ENCODE peak calls at places on chromosome 1, in nine cellular contexts. One of them, this sample, is unnamed. For H3K27me3, the result is how much of the 10 kb centered on the place peaks cover.

GRCh38 chr1:32702599-32703478 is at the start of gene SYNC:
- DNase-seq in tibial artery: peak
- DNase-seq in HepG2: no peak
- DNase-seq in brain microvascular endothelial cell: peak
- DNase-seq in cardiac muscle cell: peak
- DNase-seq in keratinocyte: no peak
- DNase-seq in left lung: peak
- DNase-seq in body of pancreas: no peak
- DNase-seq in IMR-90: peak
- DNase-seq in this sample: peak

GRCh38 chr1:55040083-55040952 is 970 bp downstream of the PCSK9 start:
- DNase-seq in keratinocyte: no peak
- DNase-seq in left lung: peak
- DNase-seq in HepG2: no peak
- DNase-seq in tibial artery: no peak
- DNase-seq in body of pancreas: peak
- DNase-seq in IMR-90: no peak
- DNase-seq in brain microvascular endothelial cell: no peak
- DNase-seq in cardiac muscle cell: no peak
- DNase-seq in this sample: no peak

GRCh38 chr1:89980605-89981004 is 14.3 kb upstream of the ZNF326 start:
- DNase-seq in cardiac muscle cell: no peak
- DNase-seq in brain microvascular endothelial cell: no peak
- DNase-seq in left lung: no peak
- DNase-seq in HepG2: no peak
- DNase-seq in body of pancreas: no peak
- DNase-seq in tibial artery: no peak
- DNase-seq in keratinocyte: no peak
- DNase-seq in IMR-90: no peak
- DNase-seq in this sample: no peak

GRCh38 chr1:153866045-153866850 is 56.5 kb downstream of the GATAD2B start:
- DNase-seq in keratinocyte: no peak
- DNase-seq in brain microvascular endothelial cell: peak
- DNase-seq in left lung: no peak
- DNase-seq in IMR-90: peak
- DNase-seq in tibial artery: no peak
- DNase-seq in body of pancreas: no peak
- DNase-seq in cardiac muscle cell: no peak
- DNase-seq in HepG2: no peak
- DNase-seq in this sample: peak

GRCh38 chr1:212139526-212140137 is 104.1 kb downstream of the DTL start:
- DNase-seq in left lung: peak
- DNase-seq in HepG2: no peak
- DNase-seq in tibial artery: no peak
- DNase-seq in brain microvascular endothelial cell: no peak
- DNase-seq in body of pancreas: no peak
- DNase-seq in keratinocyte: no peak
- DNase-seq in cardiac muscle cell: peak
- DNase-seq in IMR-90: no peak
- DNase-seq in this sample: no peak

GRCh38 chr1:207071426-207071825 is 17.2 kb upstream of the C4BPB start:
- DNase-seq in cardiac muscle cell: no peak
- DNase-seq in keratinocyte: no peak
- DNase-seq in body of pancreas: no peak
- DNase-seq in HepG2: no peak
- DNase-seq in left lung: no peak
- DNase-seq in brain microvascular endothelial cell: no peak
- DNase-seq in IMR-90: no peak
- DNase-seq in tibial artery: no peak
- DNase-seq in this sample: no peak

GRCh38 chr1:47183308-47184089 is 6.3 kb downstream of the PDZK1IP1 start:
- DNase-seq in left lung: no peak
- DNase-seq in body of pancreas: no peak
- DNase-seq in HepG2: no peak
- DNase-seq in IMR-90: no peak
- DNase-seq in tibial artery: no peak
- DNase-seq in keratinocyte: no peak
- DNase-seq in cardiac muscle cell: no peak
- DNase-seq in brain microvascular endothelial cell: no peak
- DNase-seq in this sample: no peak

GRCh38 chr1:3671371-3672180 is 19.3 kb downstream of the TP73 start:
- DNase-seq in brain microvascular endothelial cell: peak
- DNase-seq in body of pancreas: no peak
- DNase-seq in cardiac muscle cell: no peak
- DNase-seq in IMR-90: no peak
- DNase-seq in keratinocyte: no peak
- DNase-seq in left lung: no peak
- DNase-seq in HepG2: no peak
- DNase-seq in tibial artery: no peak
- DNase-seq in this sample: no peak

DNA sequence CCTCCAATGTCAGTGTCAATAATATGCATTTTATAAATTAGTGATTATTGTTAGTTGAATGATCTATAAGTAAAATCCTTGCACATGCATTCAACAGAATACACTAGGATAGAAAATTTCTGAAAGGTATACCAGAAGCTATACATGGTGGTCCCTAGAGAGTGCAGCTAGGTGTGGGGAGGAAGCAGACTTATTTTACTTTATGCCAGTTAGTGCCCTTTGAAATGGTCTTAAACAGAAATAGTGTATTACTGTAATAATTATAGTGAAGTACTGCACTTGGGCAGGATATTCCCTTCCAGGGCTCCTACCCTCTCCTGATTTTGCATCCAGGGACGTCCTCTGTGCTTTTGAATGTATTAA is 23.2 kb upstream of the WDR26 start:
- DNase-seq in cardiac muscle cell: no peak
- DNase-seq in body of pancreas: no peak
- DNase-seq in tibial artery: no peak
- DNase-seq in HepG2: no peak
- DNase-seq in keratinocyte: no peak
- DNase-seq in left lung: no peak
- DNase-seq in IMR-90: no peak
- DNase-seq in brain microvascular endothelial cell: no peak
- DNase-seq in this sample: no peak
- TF ChIP-seq CTCF in cardiac muscle cell: no peak
- TF ChIP-seq CTCF in body of pancreas: no peak
- TF ChIP-seq CTCF in tibial artery: no peak
- TF ChIP-seq CTCF in HepG2: no peak
- TF ChIP-seq CTCF in keratinocyte: no peak
- TF ChIP-seq CTCF in left lung: no peak
- TF ChIP-seq CTCF in IMR-90: no peak
- TF ChIP-seq CTCF in brain microvascular endothelial cell: no peak
- TF ChIP-seq CTCF in this sample: no peak

GRCh38 chr1:170657275-170657853 is 6.6 kb upstream of the PRRX1 start:
- DNase-seq in body of pancreas: no peak
- DNase-seq in cardiac muscle cell: no peak
- DNase-seq in HepG2: no peak
- DNase-seq in tibial artery: no peak
- DNase-seq in keratinocyte: no peak
- DNase-seq in left lung: no peak
- DNase-seq in IMR-90: peak
- DNase-seq in brain microvascular endothelial cell: no peak
- DNase-seq in this sample: no peak
- H3K27me3 ChIP-seq in body of pancreas: under half
- H3K27me3 ChIP-seq in cardiac muscle cell: half or more
- H3K27me3 ChIP-seq in HepG2: under half
- H3K27me3 ChIP-seq in tibial artery: under half
- H3K27me3 ChIP-seq in keratinocyte: under half
- H3K27me3 ChIP-seq in left lung: under half
- H3K27me3 ChIP-seq in IMR-90: under half
- H3K27me3 ChIP-seq in brain microvascular endothelial cell: under half
- H3K27me3 ChIP-seq in this sample: under half

GRCh38 chr1:220786057-220786336 is 716 bp upstream of the MTARC1 start:
- DNase-seq in cardiac muscle cell: no peak
- DNase-seq in IMR-90: no peak
- DNase-seq in left lung: no peak
- DNase-seq in tibial artery: no peak
- DNase-seq in brain microvascular endothelial cell: no peak
- DNase-seq in keratinocyte: no peak
- DNase-seq in HepG2: no peak
- DNase-seq in body of pancreas: peak
- DNase-seq in this sample: no peak
- H3K4me3 ChIP-seq in cardiac muscle cell: peak
- H3K4me3 ChIP-seq in IMR-90: no peak
- H3K4me3 ChIP-seq in left lung: peak
- H3K4me3 ChIP-seq in tibial artery: peak
- H3K4me3 ChIP-seq in brain microvascular endothelial cell: peak
- H3K4me3 ChIP-seq in keratinocyte: no peak
- H3K4me3 ChIP-seq in HepG2: peak
- H3K4me3 ChIP-seq in body of pancreas: no peak
- H3K4me3 ChIP-seq in this sample: no peak

GRCh38 chr1:1058921-1059493 is 15.1 kb downstream of the RNF223 start:
- DNase-seq in keratinocyte: no peak
- DNase-seq in body of pancreas: no peak
- DNase-seq in IMR-90: no peak
- DNase-seq in tibial artery: no peak
- DNase-seq in HepG2: no peak
- DNase-seq in cardiac muscle cell: no peak
- DNase-seq in left lung: no peak
- DNase-seq in brain microvascular endothelial cell: no peak
- DNase-seq in this sample: no peak
- TF ChIP-seq CTCF in keratinocyte: no peak
- TF ChIP-seq CTCF in body of pancreas: no peak
- TF ChIP-seq CTCF in IMR-90: peak
- TF ChIP-seq CTCF in tibial artery: no peak
- TF ChIP-seq CTCF in HepG2: peak
- TF ChIP-seq CTCF in cardiac muscle cell: no peak
- TF ChIP-seq CTCF in left lung: no peak
- TF ChIP-seq CTCF in brain microvascular endothelial cell: peak
- TF ChIP-seq CTCF in this sample: peak

GRCh38 chr1:29388170-29388569 is 151.8 kb downstream of the PTPRU start:
- DNase-seq in body of pancreas: no peak
- DNase-seq in tibial artery: no peak
- DNase-seq in IMR-90: no peak
- DNase-seq in keratinocyte: no peak
- DNase-seq in cardiac muscle cell: no peak
- DNase-seq in left lung: no peak
- DNase-seq in HepG2: no peak
- DNase-seq in brain microvascular endothelial cell: no peak
- DNase-seq in this sample: no peak

GRCh38 chr1:29390491-29391361 is 154.4 kb downstream of the PTPRU start:
- DNase-seq in HepG2: no peak
- DNase-seq in keratinocyte: no peak
- DNase-seq in left lung: no peak
- DNase-seq in tibial artery: no peak
- DNase-seq in cardiac muscle cell: no peak
- DNase-seq in brain microvascular endothelial cell: no peak
- DNase-seq in body of pancreas: no peak
- DNase-seq in IMR-90: no peak
- DNase-seq in this sample: no peak

GRCh38 chr1:29390075-29390474 is 153.8 kb downstream of the PTPRU start:
- DNase-seq in body of pancreas: no peak
- DNase-seq in tibial artery: no peak
- DNase-seq in left lung: no peak
- DNase-seq in keratinocyte: no peak
- DNase-seq in cardiac muscle cell: no peak
- DNase-seq in brain microvascular endothelial cell: no peak
- DNase-seq in HepG2: no peak
- DNase-seq in IMR-90: no peak
- DNase-seq in this sample: no peak

GRCh38 chr1:29388884-29389283 is 152.6 kb downstream of the PTPRU start:
- DNase-seq in IMR-90: no peak
- DNase-seq in cardiac muscle cell: no peak
- DNase-seq in brain microvascular endothelial cell: no peak
- DNase-seq in left lung: no peak
- DNase-seq in body of pancreas: no peak
- DNase-seq in HepG2: peak
- DNase-seq in keratinocyte: no peak
- DNase-seq in tibial artery: no peak
- DNase-seq in this sample: no peak

DNA sequence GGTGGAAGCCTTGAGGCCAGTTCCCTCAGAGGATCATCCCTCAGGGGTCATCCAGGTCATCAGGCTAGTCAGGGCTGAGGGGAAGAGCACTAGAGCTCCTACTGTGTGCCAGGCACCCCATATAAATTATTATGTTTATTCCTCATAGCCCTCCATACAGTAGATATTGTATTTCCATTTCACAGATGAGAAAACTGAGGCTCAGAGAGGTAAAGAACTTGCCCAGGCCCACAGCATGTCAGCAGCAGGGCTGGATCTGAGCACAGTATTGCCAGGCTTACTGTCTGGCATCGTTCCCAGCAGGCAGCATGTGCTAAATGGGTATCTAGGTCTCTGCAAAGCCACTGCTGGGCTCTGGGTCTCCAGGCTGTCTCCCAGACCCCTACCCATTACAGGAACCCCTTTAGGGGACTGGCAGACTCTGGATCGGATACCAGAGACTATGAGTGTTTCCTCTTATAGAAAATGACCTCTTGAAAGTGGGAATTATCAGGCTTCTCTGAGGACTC is 153.3 kb downstream of the PTPRU start:
- DNase-seq in IMR-90: no peak
- DNase-seq in left lung: no peak
- DNase-seq in brain microvascular endothelial cell: no peak
- DNase-seq in tibial artery: no peak
- DNase-seq in keratinocyte: no peak
- DNase-seq in body of pancreas: no peak
- DNase-seq in HepG2: no peak
- DNase-seq in cardiac muscle cell: no peak
- DNase-seq in this sample: no peak
- H3K27me3 ChIP-seq in IMR-90: under half
- H3K27me3 ChIP-seq in left lung: under half
- H3K27me3 ChIP-seq in brain microvascular endothelial cell: under half
- H3K27me3 ChIP-seq in tibial artery: under half
- H3K27me3 ChIP-seq in keratinocyte: under half
- H3K27me3 ChIP-seq in body of pancreas: under half
- H3K27me3 ChIP-seq in HepG2: under half
- H3K27me3 ChIP-seq in cardiac muscle cell: under half
- H3K27me3 ChIP-seq in this sample: under half

This sample was measured in AG04450.